ENCODE peak calls at places on chromosomes 11 and 22, in nine cellular contexts. W is endothelial cell; R is ascending aorta; O is activated B cell treated with CpG ODN at 0.5 μM for 24 hours; K is CD4-positive, alpha-beta T cell; A is fibroblast of lung; S is prostate gland; T is lower lobe of right lung; G is pancreas. D is an unnamed sample.

GRCh38 chr11:59963733-59964132 is at the start of gene OOSP4A:
- DNase-seq in W (no peak), R (no peak), O (no peak), K (no peak), A (no peak), S (no peak), T (no peak), G (no peak), D (no peak)

GRCh38 chr22:35301370-35301874 is 1.7 kb downstream of the TOM1 start:
- DNase-seq in W (no peak), R (peak), O (no peak), K (no peak), A (peak), S (no peak), T (peak), G (no peak), D (no peak)

GRCh38 chr22:19811211-19811621 is 43.5 kb downstream of the GNB1L start:
- DNase-seq in W (no peak), R (no peak), O (peak), K (peak), A (no peak), S (no peak), T (peak), G (no peak), D (no peak)

GRCh38 chr11:60923800-60924109 is 505 bp upstream of the TMEM132A start:
- DNase-seq in W (no peak), R (no peak), O (no peak), K (no peak), A (no peak), S (no peak), T (no peak), G (peak), D (no peak)

GRCh38 chr11:64925536-64926449 is 1.3 kb downstream of the PPP2R5B start:
- DNase-seq in W (no peak), R (no peak), O (no peak), K (no peak), A (no peak), S (no peak), T (no peak), G (peak), D (no peak)

GRCh38 chr22:43152355-43153071 is 1.2 kb downstream of the TSPO start:
- DNase-seq in W (no peak), R (peak), O (peak), K (peak), A (peak), S (peak), T (peak), G (peak), D (no peak)

GRCh38 chr11:27777013-27777412 is 76.8 kb upstream of the BDNF start:
- DNase-seq in W (no peak), R (no peak), O (no peak), K (no peak), A (no peak), S (no peak), T (no peak), G (no peak), D (no peak)

GRCh38 chr11:1236316-1237127 is 13.7 kb downstream of the MUC5B start:
- DNase-seq in W (no peak), R (no peak), O (no peak), K (no peak), A (no peak), S (no peak), T (no peak), G (peak), D (no peak)

GRCh38 chr11:109236188-109236587 is 185.8 kb upstream of the C11orf87 start:
- DNase-seq in W (no peak), R (no peak), O (no peak), K (no peak), A (no peak), S (no peak), T (no peak), G (no peak), D (no peak)

GRCh38 chr11:2190670-2191471 is 19.3 kb upstream of the TH start:
- DNase-seq in W (no peak), R (no peak), O (no peak), K (no peak), A (no peak), S (no peak), T (peak), G (peak), D (no peak)

GRCh38 chr11:64379160-64379559 is 20.2 kb downstream of the RPS6KA4 start:
- DNase-seq in W (no peak), R (no peak), O (no peak), K (no peak), A (no peak), S (no peak), T (no peak), G (no peak), D (no peak)

GRCh38 chr11:2173150-2173693 is 1.6 kb upstream of the TH start:
- DNase-seq in W (peak), R (no peak), O (no peak), K (no peak), A (no peak), S (no peak), T (no peak), G (no peak), D (no peak)

GRCh38 chr11:12785901-12786300 is 111.7 kb downstream of the TEAD1 start:
- DNase-seq in W (no peak), R (no peak), O (no peak), K (no peak), A (no peak), S (no peak), T (no peak), G (peak), D (no peak)

GRCh38 chr11:27524155-27524554 is 17.6 kb upstream of the LIN7C start:
- DNase-seq in W (no peak), R (no peak), O (no peak), K (no peak), A (peak), S (no peak), T (no peak), G (no peak), D (no peak)

GRCh38 chr22:43726296-43726695 is 85.8 kb downstream of the EFCAB6 start:
- DNase-seq in W (no peak), R (no peak), O (no peak), K (no peak), A (peak), S (no peak), T (no peak), G (no peak), D (no peak)

GRCh38 chr11:119108857-119109221 is 1.7 kb downstream of the C2CD2L start:
- DNase-seq in W (no peak), R (no peak), O (no peak), K (no peak), A (no peak), S (no peak), T (no peak), G (no peak), D (no peak)

GRCh38 chr22:39593931-39594285 is 23.4 kb downstream of the CACNA1I start:
- DNase-seq in W (no peak), R (no peak), O (no peak), K (no peak), A (no peak), S (no peak), T (no peak), G (no peak), D (no peak)

GRCh38 chr22:20615533-20616450 is 108.4 kb downstream of the MED15 start:
- DNase-seq in W (no peak), R (no peak), O (no peak), K (no peak), A (no peak), S (no peak), T (no peak), G (no peak), D (no peak)

GRCh38 chr11:5596611-5597201 is at the start of gene TRIM6:
- DNase-seq in W (peak), R (no peak), O (no peak), K (no peak), A (peak), S (peak), T (peak), G (peak), D (no peak)

GRCh38 chr22:43144949-43145348 is 1.8 kb upstream of the MCAT start:
- DNase-seq in W (no peak), R (no peak), O (no peak), K (no peak), A (no peak), S (peak), T (no peak), G (no peak), D (no peak)

GRCh38 chr11:35478411-35479139 is 46.8 kb downstream of the PAMR1 start:
- DNase-seq in W (no peak), R (no peak), O (no peak), K (no peak), A (no peak), S (no peak), T (no peak), G (no peak), D (no peak)

GRCh38 chr11:59668188-59668949 is 468 bp downstream of the PATL1 start:
- DNase-seq in W (peak), R (peak), O (no peak), K (no peak), A (peak), S (peak), T (peak), G (peak), D (peak)

GRCh38 chr22:49934891-49935557 is 16.6 kb downstream of the CRELD2 start:
- DNase-seq in W (peak), R (no peak), O (peak), K (peak), A (peak), S (peak), T (peak), G (peak), D (no peak)

GRCh38 chr22:21052715-21053459 is 7.1 kb downstream of the LRRC74B start:
- DNase-seq in W (no peak), R (no peak), O (no peak), K (no peak), A (no peak), S (no peak), T (no peak), G (no peak), D (no peak)

GRCh38 chr22:24155597-24156145 is 25.6 kb upstream of the SUSD2 start:
- DNase-seq in W (peak), R (peak), O (no peak), K (peak), A (peak), S (peak), T (peak), G (peak), D (no peak)

GRCh38 chr11:12806113-12806512 is 131.9 kb downstream of the TEAD1 start:
- DNase-seq in W (no peak), R (no peak), O (no peak), K (no peak), A (peak), S (no peak), T (no peak), G (no peak), D (no peak)

GRCh38 chr11:66015094-66015881 is 3.5 kb downstream of the CST6 start:
- DNase-seq in W (no peak), R (peak), O (no peak), K (no peak), A (peak), S (no peak), T (no peak), G (no peak), D (no peak)

GRCh38 chr11:6568191-6568918 is 35.1 kb downstream of the RRP8 start:
- DNase-seq in W (no peak), R (no peak), O (no peak), K (no peak), A (peak), S (no peak), T (no peak), G (no peak), D (no peak)

GRCh38 chr11:12123799-12124198 is 13.4 kb downstream of the MICAL2 start:
- DNase-seq in W (no peak), R (peak), O (no peak), K (no peak), A (peak), S (no peak), T (no peak), G (no peak), D (no peak)

GRCh38 chr11:76216536-76217326 is 10.4 kb upstream of the WNT11 start:
- DNase-seq in W (no peak), R (no peak), O (no peak), K (no peak), A (peak), S (no peak), T (peak), G (peak), D (no peak)

GRCh38 chr11:76218449-76219206 is 12.3 kb upstream of the WNT11 start:
- DNase-seq in W (no peak), R (no peak), O (no peak), K (no peak), A (no peak), S (no peak), T (peak), G (peak), D (no peak)

GRCh38 chr11:76221365-76221764 is 15.1 kb upstream of the WNT11 start:
- DNase-seq in W (no peak), R (no peak), O (no peak), K (no peak), A (no peak), S (no peak), T (no peak), G (no peak), D (no peak)

GRCh38 chr11:76217653-76218160 is 11.4 kb upstream of the WNT11 start:
- DNase-seq in W (no peak), R (no peak), O (no peak), K (no peak), A (no peak), S (no peak), T (peak), G (peak), D (no peak)

DNA sequence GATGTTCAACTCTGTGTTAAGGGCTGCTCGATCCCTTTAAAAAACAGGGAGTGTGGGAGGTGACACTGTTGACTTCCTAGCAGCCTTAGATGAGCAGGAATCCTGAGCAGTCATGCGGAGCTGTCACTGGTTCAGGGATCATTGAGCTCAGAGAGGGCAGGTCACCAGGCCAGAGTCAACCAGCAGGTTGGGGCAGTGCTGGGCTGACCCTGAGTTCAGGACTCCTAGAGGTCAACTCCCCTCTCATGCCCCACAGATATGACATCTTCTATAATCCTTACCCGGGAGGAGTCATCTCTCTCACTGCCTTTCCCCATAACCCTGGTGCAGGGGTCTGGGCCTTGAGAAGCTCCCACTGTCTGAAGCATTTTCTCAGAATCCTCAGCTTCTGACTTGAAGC is 12.9 kb upstream of the WNT11 start:
- DNase-seq in W (no peak), R (no peak), O (no peak), K (no peak), A (no peak), S (no peak), T (peak), G (peak), D (no peak)
- TF ChIP-seq CTCF in W (no peak), R (no peak), O (no peak), K (no peak), A (no peak), S (no peak), T (no peak), G (no peak), D (no peak)

GRCh38 chr22:29994027-29994715 is 86.1 kb upstream of the HORMAD2 start:
- DNase-seq in W (no peak), R (no peak), O (no peak), K (no peak), A (peak), S (no peak), T (no peak), G (no peak), D (no peak)
- TF ChIP-seq CTCF in W (no peak), R (no peak), O (no peak), K (no peak), A (peak), S (no peak), T (no peak), G (no peak), D (peak)

DNA sequence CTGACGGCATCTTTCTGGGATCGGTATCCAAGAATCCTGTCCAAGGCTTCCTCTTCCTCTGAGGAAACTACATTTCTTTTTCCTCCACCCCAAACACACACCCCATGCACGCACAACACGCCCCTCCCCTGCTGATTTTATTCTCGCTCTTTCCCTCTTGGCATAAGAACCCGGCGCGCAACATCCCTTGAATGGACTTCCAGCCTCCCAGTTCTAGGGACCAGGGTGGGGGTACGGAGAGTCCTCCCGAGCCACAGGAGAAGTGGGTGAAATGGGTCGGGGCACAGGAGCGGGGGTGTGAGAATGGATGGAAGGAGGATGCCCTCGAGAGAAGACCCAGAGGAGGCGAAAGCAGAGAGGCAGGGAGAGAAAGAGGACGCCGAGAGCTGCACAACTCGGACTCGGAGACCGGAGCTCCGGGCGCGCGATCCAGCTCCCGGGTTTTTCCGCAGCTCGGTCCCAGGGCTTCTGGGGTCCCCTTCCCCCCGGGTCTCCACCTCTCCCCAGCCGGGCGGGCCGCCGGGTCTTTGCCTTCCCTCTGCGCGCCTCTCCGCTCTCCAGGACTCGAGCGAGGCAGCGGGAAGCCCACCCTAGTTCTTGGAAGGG is 1.4 kb upstream of the LARGE1 start:
- DNase-seq in W (peak), R (no peak), O (peak), K (peak), A (peak), S (peak), T (peak), G (peak), D (no peak)
- TF ChIP-seq CTCF in W (no peak), R (no peak), O (no peak), K (no peak), A (no peak), S (no peak), T (no peak), G (no peak), D (no peak)

GRCh38 chr11:34348919-34349318 is 8.9 kb downstream of the ABTB2 start:
- DNase-seq in W (no peak), R (no peak), O (no peak), K (no peak), A (peak), S (no peak), T (no peak), G (no peak), D (no peak)

GRCh38 chr11:34346551-34346950 is 11.3 kb downstream of the ABTB2 start:
- DNase-seq in W (no peak), R (no peak), O (no peak), K (no peak), A (peak), S (no peak), T (no peak), G (no peak), D (no peak)

GRCh38 chr11:34351051-34351450 is 6.8 kb downstream of the ABTB2 start:
- DNase-seq in W (no peak), R (no peak), O (no peak), K (no peak), A (no peak), S (no peak), T (no peak), G (no peak), D (no peak)

GRCh38 chr11:34351687-34352469 is 5.9 kb downstream of the ABTB2 start:
- DNase-seq in W (no peak), R (no peak), O (no peak), K (no peak), A (no peak), S (no peak), T (no peak), G (no peak), D (no peak)

GRCh38 chr11:34349882-34350281 is 7.9 kb downstream of the ABTB2 start:
- DNase-seq in W (no peak), R (no peak), O (no peak), K (no peak), A (peak), S (no peak), T (no peak), G (no peak), D (no peak)
- TF ChIP-seq CTCF in W (no peak), R (no peak), O (no peak), K (no peak), A (no peak), S (no peak), T (no peak), G (no peak), D (no peak)

GRCh38 chr11:122656631-122657101 is 1.1 kb downstream of the UBASH3B start:
- DNase-seq in W (peak), R (no peak), O (peak), K (peak), A (peak), S (peak), T (peak), G (peak), D (no peak)
- TF ChIP-seq CTCF in W (no peak), R (no peak), O (no peak), K (no peak), A (no peak), S (no peak), T (no peak), G (no peak), D (no peak)

GRCh38 chr11:90476442-90477007 is 253.7 kb upstream of the CHORDC1 start:
- DNase-seq in W (peak), R (no peak), O (no peak), K (no peak), A (peak), S (no peak), T (no peak), G (no peak), D (no peak)
- TF ChIP-seq CTCF in W (peak), R (peak), O (no peak), K (no peak), A (peak), S (peak), T (peak), G (no peak), D (peak)

DNA sequence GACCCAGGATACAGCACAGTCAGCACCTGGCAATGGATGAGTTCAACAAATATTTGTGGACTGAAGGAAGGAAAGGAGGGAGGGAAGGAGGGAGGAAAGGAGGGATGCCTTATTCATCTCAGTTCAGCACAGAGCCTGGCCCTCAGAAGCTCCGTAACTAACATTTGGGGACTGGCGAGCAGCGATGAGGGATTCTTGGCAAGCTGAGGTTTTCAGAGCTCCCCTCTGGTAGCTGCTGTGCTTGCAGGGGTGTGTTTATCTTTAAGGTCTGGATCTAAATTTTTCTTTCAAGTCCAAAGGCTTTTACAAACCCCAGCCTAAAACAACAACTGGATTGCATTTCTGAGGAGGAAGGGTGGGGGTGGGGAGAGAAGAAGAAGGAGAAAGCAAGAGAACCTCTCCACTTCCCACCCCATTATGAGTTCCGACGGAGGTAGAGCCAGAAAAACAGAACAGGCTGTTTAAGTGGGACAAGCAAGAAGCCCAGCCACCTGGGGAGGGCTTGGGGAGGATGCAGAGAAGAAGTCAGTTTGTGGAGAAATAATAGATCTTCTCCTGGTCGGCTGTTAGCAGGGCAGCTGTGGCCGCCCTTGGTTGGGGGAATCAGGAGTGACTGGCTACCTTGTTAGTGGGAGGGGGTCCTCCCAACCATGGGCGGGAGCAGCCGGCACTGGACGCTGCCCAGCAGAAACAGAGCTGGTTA is 77.8 kb downstream of the TSPAN18 start:
- DNase-seq in W (no peak), R (no peak), O (no peak), K (no peak), A (peak), S (no peak), T (no peak), G (no peak), D (no peak)
- TF ChIP-seq CTCF in W (no peak), R (no peak), O (no peak), K (no peak), A (no peak), S (no peak), T (no peak), G (no peak), D (no peak)